ENCODE peak calls at places on chromosome 3, in five cellular contexts. One of them, this sample, is unnamed.

GRCh38 chr3:74287557-74287956 is 326.9 kb downstream of the CNTN3 start:
- DNase-seq in COR-L47: no peak
- DNase-seq in brain microvascular endothelial cell: no peak
- DNase-seq in stimulated activated naive CD4-positive, alpha-beta T cell treated with Interleukin-2 at 50 U/mL for 16 hours: no peak
- DNase-seq in fibroblast of the conjunctiva: no peak
- DNase-seq in this sample: no peak

GRCh38 chr3:38487323-38487722 is 8.8 kb upstream of the EXOG start:
- DNase-seq in COR-L47: no peak
- DNase-seq in brain microvascular endothelial cell: no peak
- DNase-seq in stimulated activated naive CD4-positive, alpha-beta T cell treated with Interleukin-2 at 50 U/mL for 16 hours: no peak
- DNase-seq in fibroblast of the conjunctiva: no peak
- DNase-seq in this sample: no peak

GRCh38 chr3:160668454-160668853 is 8.5 kb upstream of the ARL14 start:
- DNase-seq in brain microvascular endothelial cell: no peak
- DNase-seq in COR-L47: no peak
- DNase-seq in stimulated activated naive CD4-positive, alpha-beta T cell treated with Interleukin-2 at 50 U/mL for 16 hours: no peak
- DNase-seq in fibroblast of the conjunctiva: no peak
- DNase-seq in this sample: no peak

GRCh38 chr3:48561045-48561736 is 2.4 kb downstream of the UCN2 start:
- DNase-seq in brain microvascular endothelial cell: peak; percentile 42
- DNase-seq in stimulated activated naive CD4-positive, alpha-beta T cell treated with Interleukin-2 at 50 U/mL for 16 hours: no peak
- DNase-seq in fibroblast of the conjunctiva: no peak
- DNase-seq in COR-L47: no peak
- DNase-seq in this sample: peak; percentile 41

GRCh38 chr3:2392981-2393380 is 294.3 kb downstream of the CNTN4 start:
- DNase-seq in fibroblast of the conjunctiva: no peak
- DNase-seq in COR-L47: no peak
- DNase-seq in stimulated activated naive CD4-positive, alpha-beta T cell treated with Interleukin-2 at 50 U/mL for 16 hours: no peak
- DNase-seq in brain microvascular endothelial cell: no peak
- DNase-seq in this sample: no peak

GRCh38 chr3:49492969-49493368 is 22.9 kb downstream of the DAG1 start:
- DNase-seq in stimulated activated naive CD4-positive, alpha-beta T cell treated with Interleukin-2 at 50 U/mL for 16 hours: no peak
- DNase-seq in brain microvascular endothelial cell: no peak
- DNase-seq in COR-L47: no peak
- DNase-seq in fibroblast of the conjunctiva: no peak
- DNase-seq in this sample: no peak

GRCh38 chr3:66115858-66116654 is 77.3 kb upstream of the MAGI1 start:
- DNase-seq in fibroblast of the conjunctiva: peak; percentile 69
- DNase-seq in COR-L47: no peak
- DNase-seq in brain microvascular endothelial cell: peak; percentile 96
- DNase-seq in stimulated activated naive CD4-positive, alpha-beta T cell treated with Interleukin-2 at 50 U/mL for 16 hours: no peak
- DNase-seq in this sample: peak; percentile 61

GRCh38 chr3:61008168-61008737 is 243.0 kb downstream of the FHIT start:
- DNase-seq in fibroblast of the conjunctiva: no peak
- DNase-seq in COR-L47: no peak
- DNase-seq in stimulated activated naive CD4-positive, alpha-beta T cell treated with Interleukin-2 at 50 U/mL for 16 hours: no peak
- DNase-seq in brain microvascular endothelial cell: no peak
- DNase-seq in this sample: no peak

GRCh38 chr3:126358816-126359181 is 1.6 kb upstream of the KLF15 start:
- DNase-seq in fibroblast of the conjunctiva: no peak
- DNase-seq in brain microvascular endothelial cell: no peak
- DNase-seq in stimulated activated naive CD4-positive, alpha-beta T cell treated with Interleukin-2 at 50 U/mL for 16 hours: no peak
- DNase-seq in COR-L47: no peak
- DNase-seq in this sample: no peak

GRCh38 chr3:16373270-16373785 is 108.3 kb downstream of the OXNAD1 start:
- DNase-seq in COR-L47: no peak
- DNase-seq in fibroblast of the conjunctiva: no peak
- DNase-seq in brain microvascular endothelial cell: no peak
- DNase-seq in stimulated activated naive CD4-positive, alpha-beta T cell treated with Interleukin-2 at 50 U/mL for 16 hours: no peak
- DNase-seq in this sample: no peak

GRCh38 chr3:8769088-8769822 is at the start of gene OXTR:
- DNase-seq in stimulated activated naive CD4-positive, alpha-beta T cell treated with Interleukin-2 at 50 U/mL for 16 hours: peak; percentile 31
- DNase-seq in COR-L47: peak; percentile 23
- DNase-seq in fibroblast of the conjunctiva: peak; percentile 42
- DNase-seq in brain microvascular endothelial cell: peak; percentile 79
- DNase-seq in this sample: peak; percentile 82

GRCh38 chr3:99843590-99844260 is 26.1 kb downstream of the CMSS1 start:
- DNase-seq in fibroblast of the conjunctiva: no peak
- DNase-seq in stimulated activated naive CD4-positive, alpha-beta T cell treated with Interleukin-2 at 50 U/mL for 16 hours: no peak
- DNase-seq in COR-L47: peak; percentile 27
- DNase-seq in brain microvascular endothelial cell: no peak
- DNase-seq in this sample: no peak

This sample was measured in T1000.